ENCODE peak calls at places on chromosomes 11 and 22, in seven cellular contexts. C is CD8-positive, alpha-beta T cell; T is neuronal stem cell; I is brain microvascular endothelial cell; F is testis; Y is foreskin fibroblast; E is AG09309. W is an unnamed sample.

GRCh38 chr22:45572444-45572843 is 69.8 kb downstream of the FBLN1 start:
- DNase-seq in C (no peak), T (no peak), I (no peak), F (no peak), Y (peak), E (no peak), W (no peak)

GRCh38 chr11:46808804-46809431 is 37.2 kb downstream of the CKAP5 start:
- DNase-seq in C (no peak), T (no peak), I (peak), F (no peak), Y (peak), E (peak), W (no peak)

GRCh38 chr11:47328449-47329390 is 23.8 kb downstream of the MYBPC3 start:
- DNase-seq in C (no peak), T (no peak), I (no peak), F (no peak), Y (no peak), E (no peak), W (no peak)

GRCh38 chr11:67384851-67385366 is 6.9 kb upstream of the RAD9A start:
- DNase-seq in C (no peak), T (no peak), I (peak), F (no peak), Y (peak), E (no peak), W (peak)

GRCh38 chr22:45101828-45102227 is 61.9 kb upstream of the NUP50 start:
- DNase-seq in C (no peak), T (no peak), I (peak), F (peak), Y (peak), E (no peak), W (peak)

GRCh38 chr11:11624926-11625325 is 3.1 kb upstream of the GALNT18 start:
- DNase-seq in C (no peak), T (no peak), I (no peak), F (no peak), Y (no peak), E (no peak), W (no peak)

GRCh38 chr11:71931245-71931602 is 2.4 kb downstream of the RNF121 start:
- DNase-seq in C (no peak), T (no peak), I (peak), F (no peak), Y (no peak), E (no peak), W (no peak)

GRCh38 chr11:109071712-109072524 is 350.1 kb upstream of the C11orf87 start:
- DNase-seq in C (no peak), T (no peak), I (no peak), F (peak), Y (peak), E (peak), W (peak)

GRCh38 chr11:65558785-65559509 is 788 bp upstream of the LTBP3 start:
- DNase-seq in C (no peak), T (no peak), I (peak), F (no peak), Y (peak), E (no peak), W (peak)

GRCh38 chr11:57647960-57648776 is 1.5 kb downstream of the YPEL4 start:
- DNase-seq in C (no peak), T (no peak), I (no peak), F (no peak), Y (peak), E (no peak), W (no peak)
- H3K4me3 ChIP-seq in C (no peak), T (peak), I (no peak), F (no peak), Y (peak), E (peak), W (no peak)

GRCh38 chr11:31810779-31811647 is at the start of gene PAX6:
- DNase-seq in C (no peak), T (peak), I (peak), F (no peak), Y (no peak), E (no peak), W (peak)
- H3K4me3 ChIP-seq in C (peak), T (peak), I (peak), F (peak), Y (peak), E (peak), W (peak)

GRCh38 chr22:38135133-38135706 is 24.7 kb upstream of the BAIAP2L2 start:
- DNase-seq in C (no peak), T (no peak), I (peak), F (no peak), Y (peak), E (peak), W (peak)

GRCh38 chr22:38137876-38138687 is 27.6 kb upstream of the BAIAP2L2 start:
- DNase-seq in C (no peak), T (no peak), I (no peak), F (no peak), Y (no peak), E (no peak), W (no peak)

GRCh38 chr22:38133331-38133730 is 22.8 kb upstream of the BAIAP2L2 start:
- DNase-seq in C (no peak), T (no peak), I (no peak), F (no peak), Y (no peak), E (no peak), W (no peak)

GRCh38 chr22:38138961-38139360 is 28.5 kb upstream of the BAIAP2L2 start:
- DNase-seq in C (no peak), T (no peak), I (no peak), F (no peak), Y (no peak), E (no peak), W (no peak)

GRCh38 chr22:38136607-38137006 is 26.1 kb upstream of the BAIAP2L2 start:
- DNase-seq in C (no peak), T (no peak), I (no peak), F (no peak), Y (peak), E (no peak), W (no peak)
- H3K4me3 ChIP-seq in C (no peak), T (no peak), I (no peak), F (no peak), Y (no peak), E (no peak), W (no peak)

GRCh38 chr11:83192846-83193245 is 666 bp upstream of the ANKRD42 start:
- DNase-seq in C (no peak), T (no peak), I (no peak), F (no peak), Y (no peak), E (no peak), W (no peak)

GRCh38 chr11:83194284-83195175 is 1.0 kb downstream of the ANKRD42 start:
- DNase-seq in C (peak), T (peak), I (peak), F (peak), Y (peak), E (peak), W (peak)

GRCh38 chr11:83191491-83191890 is 2.0 kb upstream of the ANKRD42 start:
- DNase-seq in C (no peak), T (no peak), I (no peak), F (no peak), Y (no peak), E (no peak), W (no peak)

GRCh38 chr11:83193315-83194283 is at the start of gene ANKRD42:
- DNase-seq in C (peak), T (peak), I (peak), F (peak), Y (peak), E (peak), W (peak)

DNA sequence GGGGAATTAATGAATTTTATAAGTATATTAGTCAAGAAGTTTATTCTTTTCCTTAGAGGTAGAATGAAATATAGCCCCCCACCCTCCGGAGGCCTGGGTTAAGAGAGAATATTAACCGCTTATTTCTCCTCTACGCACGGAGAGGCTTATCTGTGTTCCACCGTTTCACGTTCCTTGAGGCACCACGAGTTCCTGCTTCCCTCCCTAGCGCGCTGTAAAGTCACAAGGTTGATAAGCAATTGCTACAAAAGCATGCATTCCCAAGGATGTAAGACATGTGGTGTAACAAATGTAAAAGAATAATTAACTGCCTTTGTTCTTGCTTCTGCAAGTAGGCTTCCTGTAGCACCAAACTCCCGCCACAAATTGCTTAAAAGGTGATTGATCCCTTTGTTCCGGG is 1.5 kb upstream of the ANKRD42 start:
- DNase-seq in C (no peak), T (no peak), I (no peak), F (peak), Y (no peak), E (no peak), W (no peak)
- H3K4me3 ChIP-seq in C (peak), T (peak), I (peak), F (peak), Y (peak), E (peak), W (no peak)

GRCh38 chr11:130390071-130390758 is 38.2 kb downstream of the ADAMTS8 start:
- DNase-seq in C (no peak), T (no peak), I (peak), F (peak), Y (peak), E (no peak), W (peak)

GRCh38 chr11:130396965-130397364 is 31.4 kb downstream of the ADAMTS8 start:
- DNase-seq in C (no peak), T (no peak), I (no peak), F (no peak), Y (no peak), E (no peak), W (no peak)

GRCh38 chr11:130388607-130389205 is 39.7 kb downstream of the ADAMTS8 start:
- DNase-seq in C (peak), T (no peak), I (no peak), F (no peak), Y (no peak), E (no peak), W (no peak)

GRCh38 chr11:130389315-130389935 is 39.0 kb downstream of the ADAMTS8 start:
- DNase-seq in C (peak), T (no peak), I (peak), F (no peak), Y (no peak), E (no peak), W (no peak)

DNA sequence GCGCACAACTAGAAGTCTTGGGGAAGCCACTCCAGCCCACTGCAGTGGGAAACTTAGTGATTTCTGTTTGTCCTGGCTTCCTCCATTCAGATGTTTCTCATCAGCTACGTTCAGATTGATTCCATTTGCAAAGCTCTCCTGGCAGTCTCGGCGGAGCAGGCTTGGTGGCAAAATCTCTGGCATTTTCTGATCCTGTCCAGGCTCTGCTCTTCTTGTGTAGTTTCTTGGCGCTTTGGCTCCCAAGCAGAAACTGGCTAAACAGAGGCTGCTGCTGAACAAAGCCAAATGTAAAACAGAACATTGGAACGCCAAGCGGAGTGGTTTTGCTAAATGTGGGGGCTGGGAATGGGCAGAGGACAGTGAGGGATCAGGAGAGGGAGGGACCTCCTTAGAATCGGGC is 36.7 kb downstream of the ADAMTS8 start:
- DNase-seq in C (no peak), T (no peak), I (no peak), F (no peak), Y (peak), E (no peak), W (no peak)
- H3K4me3 ChIP-seq in C (no peak), T (no peak), I (no peak), F (no peak), Y (no peak), E (no peak), W (no peak)

DNA sequence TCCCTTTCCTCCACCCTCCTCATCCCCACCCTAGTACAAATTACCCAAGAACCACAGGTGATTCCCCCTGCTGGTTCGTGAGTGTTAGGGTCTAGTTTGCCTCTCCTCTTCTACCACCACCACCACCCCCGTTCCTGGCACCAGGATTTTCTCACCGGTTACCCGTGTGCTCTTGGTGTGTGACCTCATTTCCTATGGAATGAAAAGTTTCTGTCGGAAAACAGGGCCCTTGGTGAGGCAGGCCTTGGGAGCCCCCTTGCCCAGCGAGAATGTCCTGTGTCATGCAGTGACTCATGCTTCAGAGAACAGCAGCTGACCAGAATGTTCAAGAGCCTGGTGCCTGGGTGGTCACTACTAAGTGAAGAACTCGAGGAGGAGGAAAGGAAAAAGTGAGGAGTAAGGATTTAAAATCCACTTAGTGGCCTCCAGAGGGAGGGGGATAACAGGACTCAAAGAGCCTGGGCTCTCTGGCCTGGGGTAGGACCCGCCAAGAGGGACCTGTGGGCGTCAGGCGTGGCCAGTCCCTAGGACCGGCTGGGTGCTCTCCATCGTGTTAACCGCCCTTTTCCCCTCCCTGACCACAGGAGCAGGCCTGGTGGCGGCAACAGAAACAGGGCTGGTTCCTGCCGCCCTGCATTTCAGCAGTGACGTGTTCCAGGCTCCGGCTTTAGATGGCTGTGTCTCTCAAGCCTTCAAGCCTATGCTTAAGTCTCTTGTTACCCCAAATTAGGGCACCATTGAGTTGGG is 30.2 kb downstream of the C22orf31 start:
- DNase-seq in C (no peak), T (peak), I (peak), F (peak), Y (peak), E (peak), W (peak)
- H3K4me3 ChIP-seq in C (no peak), T (no peak), I (peak), F (peak), Y (peak), E (peak), W (no peak)

GRCh38 chr11:128905345-128906184 is 14.4 kb downstream of the KCNJ5 start:
- DNase-seq in C (no peak), T (no peak), I (no peak), F (no peak), Y (peak), E (no peak), W (peak)
- H3K4me3 ChIP-seq in C (peak), T (peak), I (peak), F (peak), Y (peak), E (peak), W (peak)

GRCh38 chr11:22341582-22341919 is 3.4 kb downstream of the SLC17A6 start:
- DNase-seq in C (no peak), T (no peak), I (no peak), F (no peak), Y (no peak), E (no peak), W (no peak)
- H3K4me3 ChIP-seq in C (no peak), T (no peak), I (no peak), F (no peak), Y (no peak), E (no peak), W (no peak)